ENCODE peak calls at places on chromosomes 12 and 14, in four cellular contexts. D is thyroid gland, Q is aorta, R is dorsolateral prefrontal cortex. C is an unnamed sample.
A peak's percentile ranks its signal among the peaks of the same experiment; 100 is the strongest.

GRCh38 chr12:90621927-90622326 is 333.0 kb downstream of the CCER1 start:
- DNase-seq in D (no peak), Q (no peak), R (no peak), C (no peak)

GRCh38 chr14:30974628-30975027 is 50.8 kb upstream of the AP4S1 start:
- DNase-seq in D (no peak), Q (no peak), R (no peak), C (no peak)

GRCh38 chr14:86003998-86004397 is 474.1 kb downstream of the FLRT2 start:
- DNase-seq in D (no peak), Q (no peak), R (no peak), C (no peak)

GRCh38 chr14:69346710-69347109 is 51.4 kb downstream of the ERH start:
- DNase-seq in D (no peak), Q (no peak), R (no peak), C (no peak)

GRCh38 chr12:8629486-8630033 is 16.9 kb upstream of the AICDA start:
- DNase-seq in D (no peak), Q (peak; percentile 58), R (no peak), C (no peak)

GRCh38 chr14:103628684-103629502 is at the start of gene KLC1:
- DNase-seq in D (peak; percentile 82), Q (peak; percentile 90), R (peak; percentile 83), C (peak; percentile 85)

GRCh38 chr12:108517288-108518100 is 2.4 kb downstream of the FICD start:
- DNase-seq in D (no peak), Q (no peak), R (no peak), C (no peak)

GRCh38 chr14:57866199-57866755 is 385 bp upstream of the SLC35F4 start:
- DNase-seq in D (no peak), Q (no peak), R (no peak), C (no peak)

GRCh38 chr12:115811929-115812328 is 465.6 kb downstream of the MED13L start:
- DNase-seq in D (no peak), Q (no peak), R (no peak), C (no peak)

GRCh38 chr12:113252494-113252893 is 31.2 kb downstream of the TPCN1 start:
- DNase-seq in D (no peak), Q (no peak), R (no peak), C (no peak)

GRCh38 chr14:52023518-52023917 is 34.2 kb downstream of the RTRAF start:
- DNase-seq in D (no peak), Q (no peak), R (no peak), C (no peak)

GRCh38 chr14:101243587-101244338 is 317.5 kb upstream of the DIO3 start:
- DNase-seq in D (no peak), Q (no peak), R (no peak), C (no peak)

GRCh38 chr14:63727231-63727735 is 582 bp downstream of the SGPP1 start:
- DNase-seq in D (peak; percentile 46), Q (peak; percentile 64), R (peak; percentile 50), C (peak; percentile 32)

GRCh38 chr14:37973031-37973908 is 234.4 kb upstream of the SSTR1 start:
- DNase-seq in D (no peak), Q (no peak), R (no peak), C (no peak)

GRCh38 chr14:41668346-41668745 is 61.7 kb downstream of the LRFN5 start:
- DNase-seq in D (no peak), Q (no peak), R (no peak), C (no peak)

GRCh38 chr14:101962503-101962874 is 1.9 kb upstream of the DYNC1H1 start:
- DNase-seq in D (peak; percentile 81), Q (no peak), R (peak; percentile 80), C (no peak)

GRCh38 chr14:25537846-25538455 is 488.0 kb upstream of the STXBP6 start:
- DNase-seq in D (no peak), Q (no peak), R (no peak), C (no peak)

GRCh38 chr14:41609704-41610183 is 3.1 kb downstream of the LRFN5 start:
- DNase-seq in D (peak; percentile 33), Q (peak; percentile 62), R (peak; percentile 79), C (no peak)

GRCh38 chr14:90624228-90624627 is 192.0 kb downstream of the TTC7B start:
- DNase-seq in D (peak; percentile 61), Q (peak; percentile 84), R (no peak), C (no peak)

GRCh38 chr12:60684988-60685655 is 1089.3 kb downstream of the SLC16A7 start:
- DNase-seq in D (no peak), Q (no peak), R (no peak), C (no peak)

GRCh38 chr12:16881986-16882385 is 276.0 kb upstream of the LMO3 start:
- DNase-seq in D (no peak), Q (no peak), R (no peak), C (no peak)

GRCh38 chr14:91017011-91017410 is 43.4 kb downstream of the RPS6KA5 start:
- DNase-seq in D (no peak), Q (no peak), R (no peak), C (no peak)

GRCh38 chr12:67982165-67982563 is 7.1 kb upstream of the IFNG-AS1 start:
- DNase-seq in D (no peak), Q (no peak), R (no peak), C (no peak)

GRCh38 chr12:1821805-1822204 is 1.4 kb downstream of the LRTM2 start:
- DNase-seq in D (no peak), Q (no peak), R (peak; percentile 64), C (no peak)

GRCh38 chr14:94129111-94129757 is at the start of gene IFI27L2:
- DNase-seq in D (peak; percentile 69), Q (peak; percentile 83), R (peak; percentile 75), C (peak; percentile 85)

GRCh38 chr14:36067428-36068187 is 108.9 kb downstream of the PTCSC3 start:
- DNase-seq in D (peak; percentile 52), Q (no peak), R (no peak), C (no peak)

GRCh38 chr14:100836961-100837811 is 11.3 kb downstream of the MEG3 start:
- DNase-seq in D (no peak), Q (peak; percentile 22), R (no peak), C (no peak)

GRCh38 chr14:93331375-93332031 is 1.3 kb downstream of the BTBD7 start:
- DNase-seq in D (peak; percentile 39), Q (peak; percentile 52), R (no peak), C (no peak)

GRCh38 chr14:103372552-103373304 is 12.5 kb upstream of the MARK3 start:
- DNase-seq in D (no peak), Q (peak; percentile 72), R (no peak), C (no peak)

GRCh38 chr14:101464984-101465794 is 96.1 kb upstream of the DIO3 start:
- DNase-seq in D (no peak), Q (no peak), R (peak; percentile 12), C (no peak)

GRCh38 chr12:51395283-51396230 is 4.4 kb upstream of the GALNT6 start:
- DNase-seq in D (no peak), Q (no peak), R (no peak), C (no peak)

GRCh38 chr14:91873476-91874265 is 6.3 kb upstream of the TC2N start:
- DNase-seq in D (peak; percentile 72), Q (no peak), R (no peak), C (no peak)

GRCh38 chr14:51006781-51007211 is 62.5 kb upstream of the PYGL start:
- DNase-seq in D (peak; percentile 85), Q (peak; percentile 64), R (peak; percentile 73), C (no peak)

GRCh38 chr14:104237651-104238423 is 99.5 kb downstream of the KIF26A start:
- DNase-seq in D (no peak), Q (no peak), R (peak; percentile 26), C (no peak)

GRCh38 chr12:54173066-54173726 is 15.6 kb downstream of the SMUG1 start:
- DNase-seq in D (peak; percentile 5), Q (peak; percentile 69), R (peak; percentile 59), C (no peak)

GRCh38 chr12:104571328-104571727 is 114.6 kb downstream of the CHST11 start:
- DNase-seq in D (no peak), Q (no peak), R (no peak), C (no peak)

GRCh38 chr12:104570174-104570907 is 113.6 kb downstream of the CHST11 start:
- DNase-seq in D (no peak), Q (no peak), R (no peak), C (no peak)

GRCh38 chr12:104567832-104568490 is 111.2 kb downstream of the CHST11 start:
- DNase-seq in D (no peak), Q (no peak), R (no peak), C (no peak)

GRCh38 chr12:104569348-104570173 is 112.8 kb downstream of the CHST11 start:
- DNase-seq in D (no peak), Q (no peak), R (no peak), C (no peak)

GRCh38 chr12:104568881-104569280 is 112.1 kb downstream of the CHST11 start:
- DNase-seq in D (no peak), Q (no peak), R (no peak), C (no peak)
- H3K27ac ChIP-seq in D (no peak overlapping the region), Q (no peak overlapping the region), R (no peak overlapping the region), C (no peak overlapping the region)

DNA sequence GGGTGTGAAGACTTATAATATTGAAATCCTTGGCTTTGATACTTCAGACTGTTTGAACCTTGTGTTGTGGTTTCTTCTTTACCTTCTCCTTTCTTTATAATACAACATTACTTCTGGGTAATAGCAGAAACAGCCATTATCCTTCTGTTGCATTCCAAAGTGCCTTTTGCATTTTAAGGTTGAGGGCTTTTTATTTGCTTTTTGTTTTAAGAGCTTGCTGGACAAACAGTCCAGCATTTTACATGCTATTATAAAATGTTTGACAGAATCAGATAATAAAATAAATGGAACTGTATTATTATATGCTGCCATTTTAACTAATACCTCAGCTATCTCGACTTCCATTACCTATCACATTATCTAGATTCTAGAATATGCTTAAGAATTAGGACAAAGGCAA is 14.0 kb downstream of the RNF34 start:
- DNase-seq in D (no peak), Q (no peak), R (no peak), C (no peak)
- H3K27ac ChIP-seq in D (peak overlapping the region; percentile 7), Q (no peak overlapping the region), R (no peak overlapping the region), C (no peak overlapping the region)

GRCh38 chr12:43305065-43305464 is 246.9 kb downstream of the ADAMTS20 start:
- DNase-seq in D (no peak), Q (no peak), R (no peak), C (no peak)
- H3K27ac ChIP-seq in D (no peak overlapping the region), Q (no peak overlapping the region), R (no peak overlapping the region), C (no peak overlapping the region)

GRCh38 chr12:91877022-91877421 is 268.6 kb downstream of the BTG1 start:
- DNase-seq in D (peak; percentile 25), Q (peak; percentile 76), R (no peak), C (no peak)
- H3K27ac ChIP-seq in D (no peak overlapping the region), Q (no peak overlapping the region), R (no peak overlapping the region), C (no peak overlapping the region)

GRCh38 chr12:58242803-58243628 is 301.6 kb downstream of the ATP23 start:
- DNase-seq in D (no peak), Q (no peak), R (no peak), C (no peak)
- H3K27ac ChIP-seq in D (no peak overlapping the region), Q (no peak overlapping the region), R (no peak overlapping the region), C (no peak overlapping the region)